ENCODE peak calls at places on chromosomes 11 and 22, in six cellular contexts. B, O, P, I, Y and S are unnamed samples.
A peak's percentile ranks its signal among the peaks of the same experiment; 100 is the strongest.

GRCh38 chr22:36540867-36541642 is 12.1 kb upstream of the EIF3D start:
- DNase-seq in I (no peak), B (no peak), Y (no peak), O (no peak), P (no peak), S (no peak)

GRCh38 chr11:79437274-79437980 is 3.4 kb downstream of the TENM4 start:
- DNase-seq in B (peak; percentile 38), I (no peak), O (peak; percentile 57), Y (peak; percentile 78), P (peak; percentile 82), S (peak; percentile 44)

GRCh38 chr22:29187831-29188230 is 17.9 kb upstream of the EMID1 start:
- DNase-seq in O (no peak), Y (no peak), I (no peak), B (no peak), P (no peak), S (no peak)

GRCh38 chr22:38201718-38202436 is at the start of gene MAFF:
- DNase-seq in B (peak; percentile 98), O (peak; percentile 98), Y (peak; percentile 98), I (peak; percentile 95), P (peak; percentile 98), S (peak; percentile 98)

GRCh38 chr22:32389685-32390084 is 22.4 kb downstream of the RTCB start:
- DNase-seq in Y (peak; percentile 27), B (no peak), P (no peak), O (peak; percentile 11), I (no peak), S (no peak)

GRCh38 chr11:112968988-112969714 is 7.9 kb downstream of the NCAM1 start:
- DNase-seq in O (no peak), B (no peak), P (no peak), Y (no peak), I (no peak), S (no peak)

GRCh38 chr11:60845338-60845737 is 3.4 kb downstream of the CCDC86 start:
- DNase-seq in O (no peak), Y (no peak), B (no peak), P (no peak), I (no peak), S (no peak)

GRCh38 chr22:38026130-38027111 is 30.8 kb upstream of the PICK1 start:
- DNase-seq in O (no peak), P (no peak), Y (no peak), I (no peak), B (no peak), S (no peak)

GRCh38 chr11:91804057-91804456 is 420.6 kb upstream of the FAT3 start:
- DNase-seq in O (no peak), P (no peak), I (no peak), Y (no peak), B (no peak), S (no peak)

DNA sequence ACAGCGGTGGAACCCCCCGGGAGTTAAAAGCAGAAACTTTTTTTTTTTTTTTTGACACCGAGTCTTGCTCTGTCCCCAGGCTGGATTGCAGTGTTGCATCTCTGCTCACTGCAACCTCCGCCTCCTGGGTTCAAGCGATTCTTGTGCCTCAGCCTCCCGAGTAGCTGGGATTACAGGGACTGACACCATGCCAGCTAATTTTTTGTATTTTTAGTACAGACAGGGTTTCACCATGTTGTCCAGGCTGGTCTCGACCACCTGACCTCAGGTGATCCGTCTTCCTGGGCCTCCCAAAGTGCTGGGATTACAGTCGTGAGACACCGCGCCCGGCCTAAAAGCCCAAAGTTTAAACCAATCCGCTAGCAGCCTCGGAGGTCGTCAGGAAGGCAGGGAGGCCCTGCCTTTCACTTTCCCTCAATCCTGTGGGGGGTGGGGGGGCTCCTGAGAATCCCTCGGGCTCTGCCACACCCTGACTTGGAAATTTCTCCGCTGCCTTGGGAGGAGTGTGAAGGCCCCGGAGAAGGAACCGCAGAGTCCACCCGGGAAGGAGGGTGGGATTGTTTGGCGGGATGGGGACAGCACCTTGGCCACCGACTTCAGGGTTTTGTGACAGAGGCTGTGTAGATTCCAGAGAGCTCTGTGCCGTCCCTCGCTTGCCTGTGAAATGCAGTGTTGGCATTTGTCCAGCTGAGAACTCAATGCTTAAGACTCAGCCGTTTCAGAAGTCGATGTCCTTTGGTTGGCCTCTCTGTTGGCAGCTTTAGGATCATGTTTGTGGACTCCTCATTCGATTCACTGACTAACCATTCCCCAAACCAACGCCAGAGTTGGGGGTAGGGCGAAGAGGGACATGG is 1.0 kb downstream of the ARHGAP8 start:
- DNase-seq in B (no peak), I (no peak), Y (no peak), O (peak; percentile 81), P (no peak), S (peak; percentile 66)
- H3K4me1 ChIP-seq in B (no peaks in the 10 kb centered on the region), I (peaks cover 63% of the 10 kb centered on the region), Y (no peaks in the 10 kb centered on the region), O (peaks cover 7% of the 10 kb centered on the region), P (no peaks in the 10 kb centered on the region), S (peaks cover 5% of the 10 kb centered on the region)

GRCh38 chr11:115659061-115659963 is 155.1 kb upstream of the CADM1 start:
- DNase-seq in O (peak; percentile 41), B (no peak), I (no peak), P (peak; percentile 25), Y (no peak), S (no peak)
- H3K4me3 ChIP-seq in O (peak overlapping the region; percentile 28), B (peak overlapping the region; percentile 2), I (no peak overlapping the region), P (no peak overlapping the region), Y (no peak overlapping the region), S (peak overlapping the region; percentile 7)

GRCh38 chr11:76233936-76234703 is 27.8 kb upstream of the WNT11 start:
- DNase-seq in I (no peak), P (peak; percentile 54), B (peak; percentile 55), O (no peak), Y (peak; percentile 54), S (no peak)
- TF ChIP-seq POLR2A in I (no peak), P (peak; percentile 20), B (peak; percentile 8), O (no peak), Y (no peak), S (peak; percentile 20)

GRCh38 chr11:73311394-73311869 is 3.4 kb downstream of the ARHGEF17 start:
- DNase-seq in P (no peak), B (no peak), Y (no peak), I (no peak), O (no peak), S (no peak)
- H3K4me1 ChIP-seq in P (peaks cover 57% of the 10 kb centered on the region), B (peaks cover 10% of the 10 kb centered on the region), Y (peaks cover 11% of the 10 kb centered on the region), I (peaks cover 19% of the 10 kb centered on the region), O (peaks cover 51% of the 10 kb centered on the region), S (peaks cover 6% of the 10 kb centered on the region)

GRCh38 chr22:31340765-31341247 is 5.3 kb downstream of the PATZ1 start:
- DNase-seq in O (no peak), Y (no peak), P (no peak), I (no peak), B (no peak), S (no peak)

GRCh38 chr22:31344369-31345330 is 1.5 kb downstream of the PATZ1 start:
- DNase-seq in P (peak; percentile 60), I (no peak), O (peak; percentile 57), Y (peak; percentile 41), B (peak; percentile 64), S (peak; percentile 65)

GRCh38 chr22:31341386-31342088 is 4.6 kb downstream of the PATZ1 start:
- DNase-seq in P (no peak), Y (no peak), I (no peak), O (no peak), B (no peak), S (no peak)

GRCh38 chr22:31343235-31344191 is 2.6 kb downstream of the PATZ1 start:
- DNase-seq in B (peak; percentile 81), I (no peak), O (peak; percentile 26), P (peak; percentile 61), Y (peak; percentile 27), S (peak; percentile 89)

DNA sequence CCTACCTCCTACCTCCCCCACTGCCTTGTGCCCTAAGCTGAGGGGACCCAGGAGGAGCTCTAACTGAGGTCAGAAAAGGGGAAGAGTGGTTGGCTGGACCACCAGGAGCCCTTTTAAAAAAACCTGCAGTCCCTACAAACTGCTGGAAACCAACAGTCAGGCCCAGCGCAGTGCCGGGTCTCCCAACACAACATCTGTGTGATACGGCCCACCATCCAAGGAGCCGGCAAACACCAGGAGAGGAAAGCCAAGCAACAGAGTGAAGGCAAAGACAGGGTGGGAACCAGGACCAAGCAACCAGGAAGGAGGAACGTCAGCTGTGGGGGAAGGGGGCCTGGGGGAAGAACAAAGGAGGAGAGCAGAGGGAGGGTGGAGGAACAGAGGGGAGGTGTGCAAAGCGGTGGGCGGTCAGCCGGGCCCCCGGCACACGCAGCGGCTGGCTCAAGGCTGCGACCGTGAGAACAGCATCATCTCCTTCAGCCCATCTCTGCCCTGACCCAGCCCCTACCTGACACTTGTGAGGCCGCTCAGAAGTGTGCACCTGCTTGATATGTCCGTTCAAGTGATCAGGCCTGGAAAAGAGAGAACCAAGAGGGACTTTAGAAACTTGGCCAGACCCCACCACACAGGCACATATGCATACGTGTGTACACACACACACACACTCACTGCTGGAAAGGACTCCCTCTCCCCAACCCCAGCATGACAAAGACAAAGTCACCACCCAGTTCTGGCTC is 3.6 kb downstream of the PATZ1 start:
- DNase-seq in P (no peak), B (no peak), I (no peak), O (no peak), Y (no peak), S (no peak)
- H3K4me3 ChIP-seq in P (no peak overlapping the region), B (no peak overlapping the region), I (no peak overlapping the region), O (no peak overlapping the region), Y (no peak overlapping the region), S (peak overlapping the region; percentile 59)

GRCh38 chr11:65212226-65212801 is 30.6 kb downstream of the CAPN1 start:
- DNase-seq in P (no peak), I (no peak), O (no peak), Y (no peak), B (no peak), S (no peak)
- TF ChIP-seq POLR2A in P (no peak), I (no peak), O (no peak), Y (no peak), B (no peak), S (no peak)

GRCh38 chr11:36375348-36376314 is 79.5 kb downstream of the PRR5L start:
- DNase-seq in I (no peak), O (no peak), B (no peak), Y (peak; percentile 14), P (peak; percentile 54), S (no peak)
- H3K4me1 ChIP-seq in I (no peaks in the 10 kb centered on the region), O (peaks cover 4% of the 10 kb centered on the region), B (peaks cover 7% of the 10 kb centered on the region), Y (peaks cover 7% of the 10 kb centered on the region), P (peaks cover 7% of the 10 kb centered on the region), S (no peaks in the 10 kb centered on the region)

GRCh38 chr22:18114495-18114894 is 3.9 kb downstream of the TUBA8 start:
- DNase-seq in P (no peak), Y (no peak), O (no peak), I (no peak), B (no peak), S (no peak)
- H3K4me3 ChIP-seq in P (no peak overlapping the region), Y (no peak overlapping the region), O (no peak overlapping the region), I (no peak overlapping the region), B (no peak overlapping the region), S (no peak overlapping the region)

GRCh38 chr22:40416267-40416570 is 45.8 kb downstream of the SGSM3 start:
- DNase-seq in O (no peak), Y (no peak), I (no peak), B (no peak), P (no peak), S (no peak)
- TF ChIP-seq POLR2A in O (no peak), Y (no peak), I (no peak), B (no peak), P (no peak), S (no peak)

DNA sequence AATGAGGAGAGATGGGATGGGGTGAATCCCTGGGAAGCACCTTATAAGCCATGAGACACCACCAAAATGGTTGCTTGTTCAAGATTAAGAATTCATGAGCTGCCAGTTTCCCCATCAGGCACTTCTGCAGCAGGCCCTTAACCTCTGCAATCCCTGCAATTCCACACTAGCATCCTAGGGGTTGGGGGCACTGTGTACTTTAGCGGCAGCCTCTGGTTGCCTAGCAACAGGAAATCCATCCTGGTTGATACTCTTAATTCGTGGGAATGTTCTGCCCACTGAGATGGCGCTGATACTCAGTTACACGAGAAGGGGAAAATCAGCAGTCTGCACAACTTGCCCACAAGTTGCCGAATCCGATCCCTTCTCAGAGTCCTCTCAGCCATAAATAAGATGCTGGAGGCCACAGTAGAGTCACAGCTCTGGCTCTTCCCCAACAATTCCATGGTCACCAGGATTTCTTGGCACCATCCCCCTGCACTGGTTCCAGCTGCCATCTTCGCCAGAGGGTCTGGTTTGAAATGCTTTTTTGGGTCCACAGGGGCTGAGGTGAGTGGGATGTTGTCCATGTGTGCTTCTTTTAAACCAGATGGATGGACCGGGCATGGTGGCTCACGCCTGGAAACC is 57.6 kb upstream of the CRYBB3 start:
- DNase-seq in I (no peak), Y (peak; percentile 65), B (no peak), P (no peak), O (no peak), S (no peak)
- H3K4me1 ChIP-seq in I (no peaks in the 10 kb centered on the region), Y (peaks cover 9% of the 10 kb centered on the region), B (no peaks in the 10 kb centered on the region), P (peaks cover 3% of the 10 kb centered on the region), O (no peaks in the 10 kb centered on the region), S (no peaks in the 10 kb centered on the region)